ENCODE peak calls at places on chromosomes 5 and 9, in four cellular contexts. O is hippocampal formation, S is upper lobe of right lung, Q is iPS DF 6.9. C is an unnamed sample.

GRCh38 chr5:55997742-55998351 is 3.1 kb upstream of the IL6ST start:
- DNase-seq in O (no peak), Q (no peak), S (no peak), C (no peak)

GRCh38 chr5:1524481-1524798 is 680 bp upstream of the LPCAT1 start:
- DNase-seq in S (no peak), O (no peak), Q (no peak), C (peak)

GRCh38 chr9:98805506-98806272 is 1.8 kb upstream of the GALNT12 start:
- DNase-seq in O (no peak), S (no peak), Q (no peak), C (no peak)

GRCh38 chr5:160477266-160477970 is 55.8 kb downstream of the PTTG1 start:
- DNase-seq in S (no peak), O (no peak), Q (peak), C (no peak)

GRCh38 chr9:21558627-21559401 is 76.7 kb upstream of the IFNE start:
- DNase-seq in Q (no peak), O (no peak), S (peak), C (peak)

GRCh38 chr5:174599992-174600391 is 124.4 kb upstream of the MSX2 start:
- DNase-seq in O (no peak), S (peak), Q (peak), C (no peak)

GRCh38 chr5:73558950-73559349 is 6.5 kb downstream of the ANKRA2 start:
- DNase-seq in Q (no peak), O (no peak), S (no peak), C (no peak)

GRCh38 chr5:106873558-106873957 is 797.2 kb downstream of the EFNA5 start:
- DNase-seq in O (no peak), Q (no peak), S (no peak), C (no peak)

GRCh38 chr9:128607642-128608350 is 48.9 kb downstream of the DYNC2I2 start:
- DNase-seq in O (peak), S (no peak), Q (no peak), C (no peak)

C was measured in kidney.